ENCODE peak calls at places on chromosomes 12 and 14, in ten cellular contexts. H, O, U, G, R, I, J, W, E and X are unnamed samples.

GRCh38 chr12:64104376-64104775 is 117.7 kb downstream of the KICS2 start:
- DNase-seq in H (no peak), O (no peak), U (peak; percentile 35), G (no peak), R (no peak), I (no peak), J (no peak), W (no peak), E (no peak), X (no peak)

GRCh38 chr12:51891843-51892242 is 3.9 kb downstream of the ANKRD33 start:
- DNase-seq in H (no peak), O (no peak), U (no peak), G (no peak), R (no peak), I (no peak), J (no peak), W (no peak), E (peak; percentile 27), X (no peak)

GRCh38 chr12:62250671-62251608 is 9.3 kb upstream of the USP15 start:
- DNase-seq in H (no peak), O (no peak), U (no peak), G (no peak), R (no peak), I (no peak), J (no peak), W (no peak), E (peak; percentile 77), X (no peak)

GRCh38 chr12:121611306-121611705 is 15.0 kb upstream of the ORAI1 start:
- DNase-seq in H (no peak), O (peak; percentile 17), U (no peak), G (peak; percentile 48), R (no peak), I (no peak), J (no peak), W (no peak), E (no peak), X (no peak)

GRCh38 chr12:132285991-132286681 is 43.3 kb downstream of the GALNT9 start:
- DNase-seq in H (peak; percentile 91), O (no peak), U (peak; percentile 48), G (no peak), R (no peak), I (no peak), J (no peak), W (peak; percentile 69), E (no peak), X (peak; percentile 77)

GRCh38 chr12:111451649-111452129 is 46.0 kb downstream of the SH2B3 start:
- DNase-seq in H (no peak), O (no peak), U (peak; percentile 45), G (no peak), R (no peak), I (no peak), J (no peak), W (no peak), E (peak; percentile 60), X (no peak)

GRCh38 chr12:1925125-1925963 is 6.9 kb upstream of the CACNA2D4 start:
- DNase-seq in H (peak; percentile 44), O (peak; percentile 7), U (no peak), G (no peak), R (no peak), I (no peak), J (no peak), W (peak; percentile 14), E (no peak), X (peak; percentile 37)

GRCh38 chr14:99420711-99421110 is 59.9 kb downstream of the SETD3 start:
- DNase-seq in H (no peak), O (no peak), U (no peak), G (no peak), R (no peak), I (no peak), J (no peak), W (peak; percentile 81), E (no peak), X (peak; percentile 82)

GRCh38 chr12:62658910-62659309 is 192.3 kb downstream of the MON2 start:
- DNase-seq in H (no peak), O (no peak), U (no peak), G (no peak), R (no peak), I (no peak), J (no peak), W (no peak), E (no peak), X (no peak)

GRCh38 chr12:81021131-81021530 is 56.7 kb upstream of the ACSS3 start:
- DNase-seq in H (no peak), O (no peak), U (no peak), G (no peak), R (no peak), I (no peak), J (no peak), W (no peak), E (no peak), X (no peak)

GRCh38 chr12:105427883-105428282 is 97.4 kb downstream of the C12orf75 start:
- DNase-seq in H (no peak), O (no peak), U (no peak), G (peak; percentile 11), R (no peak), I (no peak), J (no peak), W (no peak), E (no peak), X (no peak)

GRCh38 chr14:54901380-54902142 is 1.1 kb downstream of the GCH1 start:
- DNase-seq in H (no peak), O (peak; percentile 14), U (peak; percentile 33), G (peak; percentile 34), R (no peak), I (no peak), J (no peak), W (no peak), E (no peak), X (no peak)

GRCh38 chr14:37970696-37971095 is 237.0 kb upstream of the SSTR1 start:
- DNase-seq in H (no peak), O (no peak), U (no peak), G (no peak), R (no peak), I (no peak), J (no peak), W (no peak), E (no peak), X (no peak)

GRCh38 chr12:6745751-6746525 is 7.0 kb downstream of the MLF2 start:
- DNase-seq in H (no peak), O (no peak), U (no peak), G (peak; percentile 47), R (no peak), I (no peak), J (no peak), W (peak; percentile 60), E (peak; percentile 89), X (no peak)

GRCh38 chr14:92973265-92973797 is 50.4 kb downstream of the CHGA start:
- DNase-seq in H (peak; percentile 91), O (peak; percentile 22), U (peak; percentile 43), G (peak; percentile 67), R (peak; percentile 13), I (no peak), J (peak; percentile 63), W (peak; percentile 76), E (peak; percentile 5), X (peak; percentile 81)

GRCh38 chr12:45458854-45459807 is 243.2 kb downstream of the ANO6 start:
- DNase-seq in H (no peak), O (no peak), U (no peak), G (no peak), R (no peak), I (no peak), J (no peak), W (no peak), E (no peak), X (no peak)

GRCh38 chr12:77072833-77073495 is 7.6 kb upstream of the E2F7 start:
- DNase-seq in H (no peak), O (no peak), U (no peak), G (no peak), R (no peak), I (no peak), J (no peak), W (no peak), E (no peak), X (no peak)

GRCh38 chr12:77734489-77734888 is 96.2 kb upstream of the NAV3 start:
- DNase-seq in H (no peak), O (no peak), U (no peak), G (no peak), R (no peak), I (no peak), J (no peak), W (no peak), E (no peak), X (no peak)

GRCh38 chr14:99055816-99056215 is 216.2 kb downstream of the BCL11B start:
- DNase-seq in H (no peak), O (peak; percentile 64), U (no peak), G (peak; percentile 87), R (peak; percentile 17), I (no peak), J (no peak), W (no peak), E (peak; percentile 72), X (no peak)

GRCh38 chr12:52291267-52291935 is at the start of gene KRT81:
- DNase-seq in H (no peak), O (no peak), U (no peak), G (no peak), R (no peak), I (no peak), J (no peak), W (no peak), E (no peak), X (no peak)

GRCh38 chr14:20623798-20624197 is 17.7 kb downstream of the OR6S1 start:
- DNase-seq in H (no peak), O (no peak), U (no peak), G (peak; percentile 29), R (peak; percentile 35), I (no peak), J (no peak), W (no peak), E (peak; percentile 70), X (peak; percentile 46)